ENCODE peak calls at places on chromosomes 7 and 10, in eight cellular contexts. H, Z, A, Q, K, E, P and J are unnamed samples.

GRCh38 chr7:88314092-88314491 is 7.4 kb upstream of the STEAP4 start:
- DNase-seq in Z (no peak), Q (no peak), H (no peak), A (no peak), P (no peak), K (no peak), E (no peak), J (no peak)

GRCh38 chr7:87231243-87231642 is 11.7 kb upstream of the TMEM243 start:
- DNase-seq in Z (no peak), E (no peak), P (no peak), Q (peak; percentile 75), K (peak; percentile 21), A (no peak), H (no peak), J (no peak)

GRCh38 chr7:98354052-98354451 is 46.8 kb downstream of the BAIAP2L1 start:
- DNase-seq in H (no peak), A (no peak), E (no peak), Z (no peak), P (no peak), Q (no peak), K (no peak), J (no peak)

GRCh38 chr7:87359366-87359765 is 13.9 kb downstream of the CROT start:
- DNase-seq in E (no peak), A (no peak), P (no peak), Q (no peak), K (no peak), Z (no peak), H (no peak), J (no peak)

GRCh38 chr7:94177441-94177840 is 173.3 kb upstream of the BET1 start:
- DNase-seq in Z (no peak), Q (no peak), H (no peak), A (no peak), E (no peak), P (no peak), K (no peak), J (no peak)

GRCh38 chr10:44966816-44967509 is 7.4 kb downstream of the RASSF4 start:
- DNase-seq in E (no peak), H (no peak), K (no peak), A (no peak), P (no peak), Z (no peak), Q (peak; percentile 35), J (no peak)

GRCh38 chr10:22599048-22599561 is 115.3 kb downstream of the PIP4K2A start:
- DNase-seq in H (peak; percentile 49), Z (no peak), A (no peak), E (no peak), K (no peak), Q (no peak), P (no peak), J (no peak)

GRCh38 chr7:27046854-27047549 is 48.8 kb downstream of the HOXA1 start:
- DNase-seq in Z (no peak), K (no peak), E (no peak), Q (no peak), A (no peak), H (no peak), P (no peak), J (no peak)

GRCh38 chr10:69965919-69966662 is 86.6 kb upstream of the MACROH2A2 start:
- DNase-seq in K (no peak), Z (no peak), A (no peak), H (no peak), Q (no peak), E (no peak), P (no peak), J (no peak)

GRCh38 chr10:130484131-130484911 is 348.1 kb downstream of the GLRX3 start:
- DNase-seq in E (no peak), A (no peak), H (no peak), Z (no peak), P (no peak), K (no peak), Q (peak; percentile 30), J (no peak)

GRCh38 chr7:102439963-102440795 is 6.8 kb downstream of the ORAI2 start:
- DNase-seq in H (peak; percentile 47), A (no peak), Q (no peak), Z (no peak), E (no peak), K (peak; percentile 68), P (no peak), J (no peak)

GRCh38 chr7:26853788-26854393 is 10.5 kb downstream of the SKAP2 start:
- DNase-seq in Q (no peak), Z (peak; percentile 57), K (no peak), E (no peak), P (no peak), A (no peak), H (no peak), J (no peak)

GRCh38 chr10:71741671-71742070 is 22.1 kb upstream of the C10orf105 start:
- DNase-seq in K (no peak), Z (no peak), A (no peak), Q (no peak), H (no peak), E (no peak), P (no peak), J (no peak)

GRCh38 chr7:81990395-81990794 is 220.5 kb upstream of the HGF start:
- DNase-seq in Q (no peak), P (no peak), A (no peak), K (no peak), Z (no peak), E (no peak), H (no peak), J (no peak)

GRCh38 chr10:21742740-21743412 is 208.8 kb downstream of the MLLT10 start:
- DNase-seq in P (no peak), K (no peak), Z (no peak), A (no peak), H (no peak), Q (no peak), E (no peak), J (no peak)

GRCh38 chr10:53314856-53315255 is 542.3 kb upstream of the MBL2 start:
- DNase-seq in P (no peak), H (peak; percentile 2), Z (peak; percentile 72), E (no peak), K (no peak), Q (no peak), A (no peak), J (no peak)

GRCh38 chr7:139990571-139990970 is 72.2 kb downstream of the PARP12 start:
- DNase-seq in H (no peak), P (no peak), E (no peak), Z (no peak), Q (no peak), K (no peak), A (no peak), J (peak; percentile 55)

GRCh38 chr10:100829103-100829870 is 83.5 kb upstream of the SLF2 start:
- DNase-seq in Q (no peak), Z (no peak), P (no peak), A (no peak), H (no peak), E (no peak), K (no peak), J (no peak)

GRCh38 chr7:25619963-25620799 is 391.9 kb upstream of the NPVF start:
- DNase-seq in H (no peak), K (peak; percentile 34), Z (no peak), Q (no peak), E (peak; percentile 18), P (no peak), A (no peak), J (no peak)

GRCh38 chr10:79407811-79408795 is 37.3 kb downstream of the ZCCHC24 start:
- DNase-seq in E (no peak), H (peak; percentile 69), K (peak; percentile 58), Z (no peak), A (no peak), Q (peak; percentile 77), P (no peak), J (peak; percentile 86)

GRCh38 chr7:66837007-66837406 is 84.0 kb upstream of the TMEM248 start:
- DNase-seq in K (no peak), A (peak; percentile 32), P (no peak), Z (no peak), H (peak; percentile 43), E (peak; percentile 73), Q (no peak), J (peak; percentile 64)

DNA sequence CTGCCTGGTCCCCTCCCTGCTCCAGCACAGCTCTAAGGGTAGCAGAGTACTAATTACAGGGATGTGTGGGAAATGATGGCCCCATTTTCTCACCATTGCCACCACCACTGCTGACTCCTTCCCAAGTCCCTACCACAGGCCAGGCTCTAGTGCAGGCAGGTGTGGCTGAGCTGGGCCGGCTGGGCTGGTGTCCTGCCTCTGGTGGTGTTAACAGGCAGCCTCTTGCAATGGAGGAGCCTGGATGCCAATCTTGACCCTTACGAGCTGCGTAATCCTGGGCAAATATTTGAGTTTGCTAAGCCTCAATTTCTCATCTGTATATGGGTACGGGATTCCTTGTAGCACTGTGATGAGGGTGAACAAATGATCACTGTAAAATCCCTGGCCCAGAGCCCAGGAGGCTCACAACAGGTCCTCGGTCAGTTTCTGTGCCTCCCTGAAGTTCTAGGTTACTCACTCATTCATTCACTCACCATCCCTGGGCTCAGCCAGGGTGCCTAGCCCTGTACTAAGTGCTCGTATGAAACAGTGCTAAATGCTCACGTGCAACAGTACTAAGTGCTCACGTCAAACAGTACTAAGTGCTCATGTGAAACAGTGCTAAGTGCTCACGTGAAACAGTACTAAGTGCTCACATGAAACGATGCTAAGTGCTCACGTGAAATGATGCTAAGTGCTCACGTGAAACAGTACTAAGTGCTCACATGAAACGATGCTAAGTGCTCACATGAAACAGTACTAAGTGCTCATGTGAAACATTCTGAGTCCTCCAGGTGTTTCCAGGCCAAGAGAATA is 2.3 kb upstream of the FZD9 start:
- DNase-seq in P (no peak), E (no peak), Z (no peak), H (no peak), Q (no peak), A (no peak), K (no peak), J (no peak)
- TF ChIP-seq CTCF in P (no peak), E (no peak), Z (no peak), H (no peak), Q (no peak), A (no peak), K (no peak), J (no peak)

DNA sequence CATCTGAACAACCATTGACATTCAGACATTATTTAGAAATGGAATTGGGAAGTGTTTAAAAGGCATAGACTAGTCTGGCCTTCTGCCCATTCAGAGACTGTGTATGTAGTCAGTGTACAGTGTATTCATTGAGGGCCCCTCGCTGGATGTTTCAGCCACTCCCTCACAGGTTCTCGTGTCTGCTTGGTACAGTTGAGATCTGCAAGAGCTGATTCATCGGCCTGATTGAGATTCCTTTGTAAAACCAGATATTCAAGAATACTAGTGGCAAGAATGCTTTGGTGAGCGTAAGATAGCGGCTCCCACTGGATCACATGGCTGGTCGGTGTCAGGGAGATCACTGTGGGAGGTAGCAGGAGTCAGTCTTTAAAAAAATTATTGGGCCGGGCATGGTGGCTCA is 119.5 kb downstream of the TCF7L2 start:
- DNase-seq in P (no peak), A (no peak), K (no peak), H (no peak), Z (no peak), E (no peak), Q (no peak), J (no peak)
- TF ChIP-seq CTCF in P (no peak), A (no peak), K (no peak), H (no peak), Z (no peak), E (no peak), Q (no peak), J (no peak)

GRCh38 chr10:26445411-26446031 is 7.4 kb downstream of the APBB1IP start:
- DNase-seq in P (no peak), K (no peak), Q (no peak), H (no peak), E (no peak), A (no peak), Z (no peak), J (no peak)
- TF ChIP-seq CTCF in P (no peak), K (no peak), Q (no peak), H (no peak), E (no peak), A (no peak), Z (no peak), J (no peak)

GRCh38 chr7:12069757-12070156 is 141.3 kb upstream of the TMEM106B start:
- DNase-seq in K (no peak), E (no peak), Q (no peak), Z (no peak), H (no peak), A (no peak), P (no peak), J (no peak)
- TF ChIP-seq CTCF in K (no peak), E (no peak), Q (no peak), Z (no peak), H (no peak), A (no peak), P (no peak), J (no peak)